ENCODE peak calls at places on chromosomes 13 and 19, in ten cellular contexts. One of them, this sample, is unnamed.

GRCh38 chr19:46697142-46697960 is 19.6 kb downstream of the PRKD2 start:
- DNase-seq in hippocampal formation: peak; percentile 16
- DNase-seq in KG1: no peak
- DNase-seq in cardiac muscle cell: peak; percentile 96
- DNase-seq in non-pigmented ciliary epithelial cell: no peak
- DNase-seq in lung microvascular endothelial cell: peak; percentile 81
- DNase-seq in Kasumi-1: no peak
- DNase-seq in stimulated activated CD4-positive, alpha-beta T cell treated with anti-CD3 and anti-CD28 coated beads, Interleukin-4, amount 100 ng/mL, for 24 hours: no peak
- DNase-seq in HTR-8/SVneo: no peak
- DNase-seq in NCI-H2081: peak; percentile 81
- DNase-seq in this sample: no peak

GRCh38 chr13:91154954-91155353 is 192.5 kb upstream of the MIR17HG start:
- DNase-seq in non-pigmented ciliary epithelial cell: no peak
- DNase-seq in cardiac muscle cell: no peak
- DNase-seq in KG1: no peak
- DNase-seq in lung microvascular endothelial cell: no peak
- DNase-seq in hippocampal formation: no peak
- DNase-seq in NCI-H2081: no peak
- DNase-seq in Kasumi-1: peak; percentile 72
- DNase-seq in stimulated activated CD4-positive, alpha-beta T cell treated with anti-CD3 and anti-CD28 coated beads, Interleukin-4, amount 100 ng/mL, for 24 hours: no peak
- DNase-seq in HTR-8/SVneo: no peak
- DNase-seq in this sample: no peak

GRCh38 chr19:13621413-13621812 is 115.1 kb upstream of the CACNA1A start:
- DNase-seq in hippocampal formation: no peak
- DNase-seq in stimulated activated CD4-positive, alpha-beta T cell treated with anti-CD3 and anti-CD28 coated beads, Interleukin-4, amount 100 ng/mL, for 24 hours: peak; percentile 67
- DNase-seq in cardiac muscle cell: no peak
- DNase-seq in KG1: no peak
- DNase-seq in NCI-H2081: no peak
- DNase-seq in Kasumi-1: no peak
- DNase-seq in non-pigmented ciliary epithelial cell: peak; percentile 72
- DNase-seq in HTR-8/SVneo: peak; percentile 57
- DNase-seq in lung microvascular endothelial cell: peak; percentile 74
- DNase-seq in this sample: peak; percentile 85

GRCh38 chr13:45825124-45825650 is 26.4 kb downstream of the SIAH3 start:
- DNase-seq in cardiac muscle cell: no peak
- DNase-seq in hippocampal formation: no peak
- DNase-seq in NCI-H2081: no peak
- DNase-seq in stimulated activated CD4-positive, alpha-beta T cell treated with anti-CD3 and anti-CD28 coated beads, Interleukin-4, amount 100 ng/mL, for 24 hours: no peak
- DNase-seq in Kasumi-1: no peak
- DNase-seq in KG1: no peak
- DNase-seq in lung microvascular endothelial cell: no peak
- DNase-seq in HTR-8/SVneo: no peak
- DNase-seq in non-pigmented ciliary epithelial cell: no peak
- DNase-seq in this sample: no peak

GRCh38 chr13:80251403-80251802 is 89.5 kb downstream of the SPRY2 start:
- DNase-seq in NCI-H2081: no peak
- DNase-seq in cardiac muscle cell: peak; percentile 21
- DNase-seq in stimulated activated CD4-positive, alpha-beta T cell treated with anti-CD3 and anti-CD28 coated beads, Interleukin-4, amount 100 ng/mL, for 24 hours: no peak
- DNase-seq in non-pigmented ciliary epithelial cell: no peak
- DNase-seq in HTR-8/SVneo: no peak
- DNase-seq in hippocampal formation: no peak
- DNase-seq in Kasumi-1: no peak
- DNase-seq in KG1: no peak
- DNase-seq in lung microvascular endothelial cell: peak; percentile 77
- DNase-seq in this sample: no peak

GRCh38 chr13:113548171-113548641 is 36.3 kb upstream of the TFDP1 start:
- DNase-seq in stimulated activated CD4-positive, alpha-beta T cell treated with anti-CD3 and anti-CD28 coated beads, Interleukin-4, amount 100 ng/mL, for 24 hours: no peak
- DNase-seq in cardiac muscle cell: no peak
- DNase-seq in NCI-H2081: no peak
- DNase-seq in lung microvascular endothelial cell: no peak
- DNase-seq in non-pigmented ciliary epithelial cell: no peak
- DNase-seq in Kasumi-1: no peak
- DNase-seq in HTR-8/SVneo: no peak
- DNase-seq in KG1: no peak
- DNase-seq in hippocampal formation: no peak
- DNase-seq in this sample: no peak

GRCh38 chr19:15255359-15255990 is 23.2 kb upstream of the EPHX3 start:
- DNase-seq in cardiac muscle cell: no peak
- DNase-seq in NCI-H2081: no peak
- DNase-seq in Kasumi-1: no peak
- DNase-seq in HTR-8/SVneo: no peak
- DNase-seq in non-pigmented ciliary epithelial cell: no peak
- DNase-seq in hippocampal formation: no peak
- DNase-seq in lung microvascular endothelial cell: no peak
- DNase-seq in KG1: no peak
- DNase-seq in stimulated activated CD4-positive, alpha-beta T cell treated with anti-CD3 and anti-CD28 coated beads, Interleukin-4, amount 100 ng/mL, for 24 hours: no peak
- DNase-seq in this sample: no peak

GRCh38 chr19:4986471-4986888 is 17.6 kb downstream of the KDM4B start:
- DNase-seq in lung microvascular endothelial cell: no peak
- DNase-seq in hippocampal formation: no peak
- DNase-seq in KG1: no peak
- DNase-seq in stimulated activated CD4-positive, alpha-beta T cell treated with anti-CD3 and anti-CD28 coated beads, Interleukin-4, amount 100 ng/mL, for 24 hours: no peak
- DNase-seq in non-pigmented ciliary epithelial cell: no peak
- DNase-seq in Kasumi-1: no peak
- DNase-seq in NCI-H2081: no peak
- DNase-seq in cardiac muscle cell: no peak
- DNase-seq in HTR-8/SVneo: no peak
- DNase-seq in this sample: no peak

GRCh38 chr13:75319244-75319643 is 162.7 kb downstream of the TBC1D4 start:
- DNase-seq in NCI-H2081: no peak
- DNase-seq in lung microvascular endothelial cell: peak; percentile 76
- DNase-seq in stimulated activated CD4-positive, alpha-beta T cell treated with anti-CD3 and anti-CD28 coated beads, Interleukin-4, amount 100 ng/mL, for 24 hours: no peak
- DNase-seq in Kasumi-1: no peak
- DNase-seq in KG1: no peak
- DNase-seq in cardiac muscle cell: no peak
- DNase-seq in hippocampal formation: no peak
- DNase-seq in non-pigmented ciliary epithelial cell: peak; percentile 41
- DNase-seq in HTR-8/SVneo: no peak
- DNase-seq in this sample: no peak

GRCh38 chr19:49806613-49806946 is 6.5 kb downstream of the FUZ start:
- DNase-seq in KG1: no peak
- DNase-seq in non-pigmented ciliary epithelial cell: no peak
- DNase-seq in stimulated activated CD4-positive, alpha-beta T cell treated with anti-CD3 and anti-CD28 coated beads, Interleukin-4, amount 100 ng/mL, for 24 hours: no peak
- DNase-seq in HTR-8/SVneo: no peak
- DNase-seq in NCI-H2081: no peak
- DNase-seq in lung microvascular endothelial cell: no peak
- DNase-seq in hippocampal formation: no peak
- DNase-seq in Kasumi-1: no peak
- DNase-seq in cardiac muscle cell: no peak
- DNase-seq in this sample: no peak

GRCh38 chr13:44801990-44802389 is 187.3 kb downstream of the NUFIP1 start:
- DNase-seq in non-pigmented ciliary epithelial cell: no peak
- DNase-seq in KG1: peak; percentile 50
- DNase-seq in stimulated activated CD4-positive, alpha-beta T cell treated with anti-CD3 and anti-CD28 coated beads, Interleukin-4, amount 100 ng/mL, for 24 hours: no peak
- DNase-seq in cardiac muscle cell: no peak
- DNase-seq in Kasumi-1: peak; percentile 91
- DNase-seq in lung microvascular endothelial cell: peak; percentile 86
- DNase-seq in hippocampal formation: no peak
- DNase-seq in HTR-8/SVneo: peak; percentile 45
- DNase-seq in NCI-H2081: no peak
- DNase-seq in this sample: peak; percentile 33

GRCh38 chr13:31209172-31209818 is 9.5 kb downstream of the B3GLCT start:
- DNase-seq in cardiac muscle cell: peak; percentile 79
- DNase-seq in hippocampal formation: peak; percentile 17
- DNase-seq in stimulated activated CD4-positive, alpha-beta T cell treated with anti-CD3 and anti-CD28 coated beads, Interleukin-4, amount 100 ng/mL, for 24 hours: no peak
- DNase-seq in non-pigmented ciliary epithelial cell: no peak
- DNase-seq in lung microvascular endothelial cell: peak; percentile 45
- DNase-seq in NCI-H2081: peak; percentile 69
- DNase-seq in HTR-8/SVneo: no peak
- DNase-seq in KG1: no peak
- DNase-seq in Kasumi-1: peak; percentile 22
- DNase-seq in this sample: peak; percentile 50

GRCh38 chr19:2053601-2054389 is 2.8 kb upstream of the MKNK2 start:
- DNase-seq in lung microvascular endothelial cell: peak; percentile 49
- DNase-seq in Kasumi-1: no peak
- DNase-seq in HTR-8/SVneo: no peak
- DNase-seq in cardiac muscle cell: no peak
- DNase-seq in KG1: no peak
- DNase-seq in stimulated activated CD4-positive, alpha-beta T cell treated with anti-CD3 and anti-CD28 coated beads, Interleukin-4, amount 100 ng/mL, for 24 hours: no peak
- DNase-seq in NCI-H2081: no peak
- DNase-seq in non-pigmented ciliary epithelial cell: no peak
- DNase-seq in hippocampal formation: no peak
- DNase-seq in this sample: no peak

GRCh38 chr13:44574466-44574855 is 1.7 kb downstream of the TSC22D1 start:
- DNase-seq in stimulated activated CD4-positive, alpha-beta T cell treated with anti-CD3 and anti-CD28 coated beads, Interleukin-4, amount 100 ng/mL, for 24 hours: no peak
- DNase-seq in HTR-8/SVneo: no peak
- DNase-seq in lung microvascular endothelial cell: no peak
- DNase-seq in Kasumi-1: no peak
- DNase-seq in non-pigmented ciliary epithelial cell: no peak
- DNase-seq in cardiac muscle cell: no peak
- DNase-seq in hippocampal formation: no peak
- DNase-seq in KG1: no peak
- DNase-seq in NCI-H2081: no peak
- DNase-seq in this sample: no peak

GRCh38 chr19:45591004-45591637 is 6.5 kb upstream of the OPA3 start:
- DNase-seq in KG1: no peak
- DNase-seq in hippocampal formation: no peak
- DNase-seq in lung microvascular endothelial cell: no peak
- DNase-seq in HTR-8/SVneo: no peak
- DNase-seq in cardiac muscle cell: peak; percentile 76
- DNase-seq in NCI-H2081: no peak
- DNase-seq in Kasumi-1: peak; percentile 6
- DNase-seq in stimulated activated CD4-positive, alpha-beta T cell treated with anti-CD3 and anti-CD28 coated beads, Interleukin-4, amount 100 ng/mL, for 24 hours: peak; percentile 46
- DNase-seq in non-pigmented ciliary epithelial cell: no peak
- DNase-seq in this sample: no peak

This sample was measured in H54.